ENCODE peak calls at places on chromosome 14, in four cellular contexts. C, B, F and E are unnamed samples.

GRCh38 chr14:67975429-67975828 is 155.8 kb downstream of the RAD51B start:
- DNase-seq in C (no peak), B (no peak), F (no peak), E (no peak)

GRCh38 chr14:104237651-104238423 is 99.5 kb downstream of the KIF26A start:
- DNase-seq in C (no peak), B (no peak), F (no peak), E (no peak)

GRCh38 chr14:75877292-75877691 is 104.5 kb downstream of the TGFB3 start:
- DNase-seq in C (no peak), B (no peak), F (no peak), E (no peak)

GRCh38 chr14:59919582-59920377 is at the start of gene LRRC9:
- DNase-seq in C (no peak), B (peak), F (no peak), E (peak)

GRCh38 chr14:63543826-63544320 is 696 bp upstream of the PPP2R5E start:
- DNase-seq in C (no peak), B (no peak), F (no peak), E (no peak)

GRCh38 chr14:77327111-77327510 is 6.3 kb downstream of the GSTZ1 start:
- DNase-seq in C (no peak), B (no peak), F (no peak), E (no peak)

GRCh38 chr14:29927596-29928341 is at the start of gene PRKD1:
- DNase-seq in C (peak), B (peak), F (no peak), E (peak)

GRCh38 chr14:35390577-35391387 is 13.8 kb downstream of the NFKBIA start:
- DNase-seq in C (no peak), B (no peak), F (no peak), E (no peak)

GRCh38 chr14:64095620-64096019 is 198.6 kb downstream of the ESR2 start:
- DNase-seq in C (no peak), B (no peak), F (no peak), E (no peak)

GRCh38 chr14:61489932-61490331 is 168.6 kb downstream of the PRKCH start:
- DNase-seq in C (peak), B (no peak), F (no peak), E (no peak)

GRCh38 chr14:85010186-85010585 is 519.8 kb upstream of the FLRT2 start:
- DNase-seq in C (no peak), B (no peak), F (no peak), E (no peak)

GRCh38 chr14:22452330-22452729 is 136.7 kb downstream of the DAD1 start:
- DNase-seq in C (no peak), B (no peak), F (no peak), E (no peak)

GRCh38 chr14:68018598-68018997 is 199.0 kb downstream of the RAD51B start:
- DNase-seq in C (no peak), B (peak), F (no peak), E (no peak)

GRCh38 chr14:49992901-49993335 is 100.0 kb downstream of the ARF6 start:
- DNase-seq in C (peak), B (peak), F (peak), E (no peak)

GRCh38 chr14:37988472-37988871 is 219.2 kb upstream of the SSTR1 start:
- DNase-seq in C (no peak), B (no peak), F (no peak), E (no peak)

GRCh38 chr14:37991027-37991426 is 216.7 kb upstream of the SSTR1 start:
- DNase-seq in C (no peak), B (no peak), F (no peak), E (no peak)

GRCh38 chr14:37985826-37986470 is 221.8 kb upstream of the SSTR1 start:
- DNase-seq in C (peak), B (peak), F (no peak), E (peak)
- TF ChIP-seq PBX3 in C (no peak), B (no peak), F (no peak), E (no peak)

DNA sequence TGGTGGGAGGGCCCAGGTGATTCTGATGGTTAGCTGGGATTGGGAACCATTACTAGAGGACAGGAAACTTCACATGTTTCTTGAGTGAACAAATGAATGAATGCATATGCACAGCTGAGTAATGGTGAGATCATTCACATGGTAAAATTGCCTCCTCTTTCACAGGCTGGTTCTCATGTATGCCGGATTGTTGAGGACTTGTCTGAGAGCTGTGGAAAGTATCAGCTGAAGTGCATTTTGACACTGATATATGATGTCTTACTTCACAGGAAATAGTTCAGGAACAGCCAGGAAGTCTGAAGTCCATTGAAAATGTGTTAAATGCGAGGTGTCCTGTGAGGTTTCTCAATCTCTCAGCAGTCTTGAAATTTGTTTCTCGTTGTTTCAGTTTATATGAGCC is 77.6 kb upstream of the DACT1 start:
- DNase-seq in C (no peak), B (no peak), F (no peak), E (no peak)
- TF ChIP-seq PBX3 in C (no peak), B (no peak), F (no peak), E (peak)

GRCh38 chr14:66403183-66403582 is 83.0 kb upstream of the CCDC196 start:
- DNase-seq in C (peak), B (peak), F (no peak), E (no peak)

GRCh38 chr14:66405158-66405557 is 81.0 kb upstream of the CCDC196 start:
- DNase-seq in C (no peak), B (no peak), F (no peak), E (no peak)

GRCh38 chr14:66404051-66404450 is 82.1 kb upstream of the CCDC196 start:
- DNase-seq in C (no peak), B (no peak), F (no peak), E (no peak)

GRCh38 chr14:66398437-66398836 is 87.7 kb upstream of the CCDC196 start:
- DNase-seq in C (no peak), B (no peak), F (no peak), E (no peak)

DNA sequence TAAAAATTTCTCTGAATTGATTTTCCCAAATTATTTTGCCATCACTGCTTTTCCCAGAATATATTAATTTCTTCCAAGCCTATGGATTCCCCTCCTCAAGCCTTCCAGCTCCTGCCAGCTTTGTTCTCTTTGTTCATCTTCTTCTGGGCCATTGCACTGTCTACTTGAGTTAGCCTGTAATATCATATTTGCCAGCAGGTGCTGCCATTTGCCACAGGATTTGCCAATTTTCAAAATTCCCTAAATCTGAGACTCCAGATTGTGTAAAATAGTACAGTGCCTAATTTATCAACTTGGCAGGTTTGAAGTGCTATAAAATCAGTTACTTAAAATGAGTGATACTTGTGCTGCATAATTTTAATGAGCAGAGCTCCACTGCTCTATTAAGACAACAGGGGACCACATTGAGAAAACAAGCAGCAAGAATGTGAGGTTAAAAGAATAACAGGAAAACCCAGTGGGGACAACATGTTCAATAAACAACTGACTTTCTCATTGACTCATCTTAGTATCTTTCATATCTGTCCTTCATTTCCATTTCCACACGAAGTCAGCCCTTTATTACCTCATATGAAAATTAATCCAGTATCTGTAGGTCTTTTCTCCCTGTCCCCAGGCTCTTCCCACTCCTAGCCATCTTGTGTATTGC is 84.6 kb upstream of the CCDC196 start:
- DNase-seq in C (peak), B (peak), F (no peak), E (peak)
- TF ChIP-seq PBX3 in C (no peak), B (no peak), F (no peak), E (no peak)

GRCh38 chr14:73477618-73478266 is 13.0 kb upstream of the RIOX1 start:
- DNase-seq in C (no peak), B (no peak), F (peak), E (no peak)
- TF ChIP-seq PBX3 in C (no peak), B (no peak), F (no peak), E (no peak)

DNA sequence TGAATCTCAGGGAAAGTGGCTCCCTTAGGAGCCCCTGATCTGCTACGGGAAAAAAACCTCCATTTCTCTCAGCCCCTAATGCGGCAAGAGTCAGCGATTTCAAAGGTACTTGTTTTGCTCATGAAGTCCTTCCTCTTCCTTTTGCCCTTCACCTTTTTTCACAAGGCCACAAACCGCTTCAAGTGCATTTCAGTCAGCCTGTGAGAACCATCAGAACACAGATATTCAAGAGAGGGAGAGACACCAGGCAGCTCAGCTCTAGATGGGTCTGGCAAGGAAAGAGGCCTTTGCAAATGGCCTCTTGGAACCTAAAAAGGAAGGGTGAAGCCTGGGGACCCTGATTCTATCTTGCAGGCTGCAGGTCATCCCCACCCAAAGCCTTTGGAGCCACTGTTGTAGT is 144.9 kb downstream of the SAMD4A start:
- DNase-seq in C (no peak), B (no peak), F (no peak), E (no peak)
- TF ChIP-seq PBX3 in C (no peak), B (no peak), F (no peak), E (no peak)

GRCh38 chr14:100840751-100841444 is 15.0 kb downstream of the MEG3 start:
- DNase-seq in C (no peak), B (no peak), F (no peak), E (no peak)

GRCh38 chr14:100838493-100839440 is 12.8 kb downstream of the MEG3 start:
- DNase-seq in C (no peak), B (no peak), F (no peak), E (no peak)

GRCh38 chr14:100841445-100842403 is 15.8 kb downstream of the MEG3 start:
- DNase-seq in C (no peak), B (no peak), F (no peak), E (no peak)

GRCh38 chr14:100839573-100840175 is 13.8 kb downstream of the MEG3 start:
- DNase-seq in C (no peak), B (no peak), F (no peak), E (peak)

DNA sequence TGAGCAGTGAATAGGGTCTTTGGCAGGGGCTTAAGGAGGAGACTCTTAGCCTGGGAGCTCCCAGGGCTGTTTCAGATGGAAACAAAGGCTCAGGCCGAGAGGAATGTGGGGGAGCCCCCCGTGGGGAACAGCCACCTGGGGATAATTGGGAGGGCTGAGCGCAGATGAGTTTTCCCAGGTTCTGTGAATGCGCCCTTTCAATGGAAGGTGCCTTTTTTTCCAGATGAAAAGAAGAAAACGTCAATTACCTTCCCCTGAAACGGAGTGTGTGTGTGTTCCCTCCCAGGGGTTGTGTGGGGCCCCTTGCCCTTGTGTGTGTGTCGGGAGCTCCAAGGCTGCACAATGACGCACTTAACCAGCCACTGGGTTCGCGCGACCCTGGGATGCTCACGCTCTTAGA is 14.4 kb downstream of the MEG3 start:
- DNase-seq in C (no peak), B (no peak), F (no peak), E (no peak)
- TF ChIP-seq PBX3 in C (no peak), B (no peak), F (no peak), E (no peak)